ENCODE peak calls at places on chromosomes 4 and X, in five cellular contexts. R, G, P, H and X are unnamed samples.

GRCh38 chr4:39255916-39256315 is 73.6 kb downstream of the WDR19 start:
- DNase-seq in R (no peak), G (no peak), P (peak), H (no peak), X (no peak)

GRCh38 chrX:84453351-84454246 is 48.7 kb downstream of the HDX start:
- DNase-seq in R (peak), G (peak), P (no peak), H (no peak), X (peak)

GRCh38 chrX:54288277-54288676 is 69.6 kb downstream of the WNK3 start:
- DNase-seq in R (no peak), G (no peak), P (peak), H (peak), X (no peak)

GRCh38 chr4:174402470-174403176 is 118.9 kb downstream of the CEP44 start:
- DNase-seq in R (no peak), G (no peak), P (no peak), H (no peak), X (no peak)

GRCh38 chr4:4781936-4782754 is 77.3 kb upstream of the MSX1 start:
- DNase-seq in R (no peak), G (no peak), P (peak), H (peak), X (no peak)

GRCh38 chr4:40514409-40515025 is 115.1 kb downstream of the RBM47 start:
- DNase-seq in R (no peak), G (peak), P (no peak), H (no peak), X (peak)

GRCh38 chr4:1474126-1475090 is 68.2 kb upstream of the NKX1-1 start:
- DNase-seq in R (no peak), G (peak), P (no peak), H (no peak), X (no peak)

GRCh38 chr4:170599894-170600293 is 510.1 kb upstream of the AADAT start:
- DNase-seq in R (no peak), G (no peak), P (no peak), H (no peak), X (no peak)

GRCh38 chrX:118751950-118752783 is 24.8 kb downstream of the IL13RA1 start:
- DNase-seq in R (no peak), G (no peak), P (no peak), H (no peak), X (no peak)

GRCh38 chr4:122086338-122086737 is 65.8 kb upstream of the BLTP1 start:
- DNase-seq in R (no peak), G (no peak), P (no peak), H (peak), X (peak)

GRCh38 chrX:130091976-130092522 is 18.2 kb downstream of the ELF4 start:
- DNase-seq in R (peak), G (peak), P (no peak), H (no peak), X (peak)

GRCh38 chrX:149699761-149700160 is 12.1 kb upstream of the MAGEA11 start:
- DNase-seq in R (no peak), G (no peak), P (no peak), H (no peak), X (no peak)

GRCh38 chrX:27598312-27598711 is 8.2 kb downstream of the DCAF8L2 start:
- DNase-seq in R (peak), G (no peak), P (peak), H (no peak), X (no peak)

GRCh38 chr4:123250843-123251242 is 145.8 kb upstream of the SPRY1 start:
- DNase-seq in R (peak), G (no peak), P (peak), H (peak), X (peak)

GRCh38 chrX:129930941-129931410 is 25.0 kb downstream of the UTP14A start:
- DNase-seq in R (no peak), G (no peak), P (peak), H (no peak), X (peak)

GRCh38 chr4:54914781-54915180 is 210.6 kb downstream of the KDR start:
- DNase-seq in R (no peak), G (no peak), P (no peak), H (no peak), X (no peak)

GRCh38 chr4:57172065-57172464 is 61.9 kb upstream of the IGFBP7 start:
- DNase-seq in R (no peak), G (no peak), P (no peak), H (no peak), X (no peak)

GRCh38 chrX:112827292-112827903 is 13.2 kb downstream of the AMOT start:
- DNase-seq in R (no peak), G (no peak), P (no peak), H (no peak), X (no peak)

GRCh38 chr4:124018383-124019317 is 622.1 kb downstream of the SPRY1 start:
- DNase-seq in R (peak), G (peak), P (peak), H (peak), X (peak)

GRCh38 chr4:15084780-15085179 is 82.5 kb downstream of the CPEB2 start:
- DNase-seq in R (no peak), G (no peak), P (no peak), H (no peak), X (no peak)

GRCh38 chr4:42710761-42711160 is 53.9 kb upstream of the ATP8A1 start:
- DNase-seq in R (no peak), G (no peak), P (no peak), H (no peak), X (no peak)

GRCh38 chr4:84479663-84480062 is 19.4 kb downstream of the NKX6-1 start:
- DNase-seq in R (no peak), G (no peak), P (no peak), H (no peak), X (peak)

GRCh38 chr4:712916-713632 is 7.4 kb downstream of the PCGF3 start:
- DNase-seq in R (no peak), G (no peak), P (no peak), H (no peak), X (no peak)

GRCh38 chr4:136864580-136865185 is 667.6 kb downstream of the PCDH18 start:
- DNase-seq in R (no peak), G (no peak), P (peak), H (peak), X (peak)

GRCh38 chr4:19982556-19982955 is 269.1 kb upstream of the SLIT2 start:
- DNase-seq in R (no peak), G (no peak), P (peak), H (peak), X (no peak)

DNA sequence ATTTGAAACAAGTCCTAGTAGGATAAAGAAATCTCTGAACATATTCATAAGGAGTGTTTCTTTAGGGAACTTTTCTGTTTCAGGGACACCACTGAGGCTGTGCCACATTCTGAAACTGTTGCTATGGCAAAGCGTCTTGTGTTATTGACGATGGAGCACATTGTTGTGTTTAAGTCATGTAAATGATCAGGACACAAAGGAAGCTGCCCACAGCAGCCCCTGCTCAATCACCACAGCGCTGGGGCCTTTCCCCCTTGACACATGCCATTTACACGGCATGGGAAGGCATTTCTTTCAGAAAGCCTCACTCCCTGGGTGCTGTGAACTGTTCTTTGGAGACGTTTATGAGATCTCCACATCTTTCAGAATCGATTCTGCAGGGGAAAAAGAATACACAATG is 39.8 kb upstream of the MID1 start:
- DNase-seq in R (no peak), G (no peak), P (no peak), H (no peak), X (no peak)
- H3K27ac ChIP-seq in R (no peak), G (no peak), P (no peak), H (no peak), X (no peak)

GRCh38 chr4:128450326-128451120 is 162.9 kb upstream of the PGRMC2 start:
- DNase-seq in R (no peak), G (no peak), P (no peak), H (peak), X (no peak)

GRCh38 chr4:128455076-128455345 is 167.4 kb upstream of the PGRMC2 start:
- DNase-seq in R (no peak), G (no peak), P (no peak), H (no peak), X (peak)

GRCh38 chr4:128451270-128451905 is 163.8 kb upstream of the PGRMC2 start:
- DNase-seq in R (no peak), G (no peak), P (no peak), H (no peak), X (no peak)

GRCh38 chr4:128454281-128455075 is 166.9 kb upstream of the PGRMC2 start:
- DNase-seq in R (peak), G (peak), P (peak), H (peak), X (peak)

DNA sequence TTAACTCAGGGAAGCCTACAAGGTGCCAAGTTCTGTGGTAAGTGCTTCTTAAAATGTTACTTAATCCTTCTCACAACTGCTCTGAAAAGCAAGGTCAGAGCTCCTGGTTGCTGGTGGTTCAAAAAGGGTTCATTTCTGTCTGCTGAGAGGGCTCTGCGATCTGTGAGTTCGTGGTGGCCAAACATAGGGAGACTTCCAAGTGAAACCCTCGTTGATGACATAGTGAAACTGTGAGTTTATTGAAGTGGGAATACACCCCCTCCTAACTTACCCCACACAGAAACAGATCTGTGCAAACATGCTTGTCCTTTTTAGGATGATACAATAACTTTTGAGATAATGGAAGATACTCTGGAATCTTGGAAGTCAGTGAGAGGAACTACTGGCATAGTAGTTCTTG is 164.8 kb upstream of the PGRMC2 start:
- DNase-seq in R (no peak), G (no peak), P (peak), H (no peak), X (no peak)
- H3K27ac ChIP-seq in R (no peak), G (no peak), P (no peak), H (peak), X (peak)

DNA sequence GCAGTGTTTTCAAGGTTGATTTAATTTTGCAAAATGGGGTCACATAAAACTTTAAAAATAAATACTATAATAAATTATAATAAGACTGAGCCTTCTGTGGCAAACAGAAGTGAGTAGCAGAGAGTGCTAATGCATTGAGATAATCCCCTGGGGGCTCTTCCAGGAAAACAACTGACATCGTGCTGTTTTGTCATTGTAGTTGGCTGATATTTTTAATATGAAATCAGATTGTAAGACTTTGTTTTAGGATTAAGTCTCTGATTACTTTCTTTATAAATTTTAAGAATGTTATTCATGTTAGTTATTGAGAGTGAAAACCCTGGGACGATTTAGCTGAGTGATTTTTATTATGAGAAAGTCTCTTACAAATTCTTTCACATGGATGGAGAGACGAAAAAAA is 103.1 kb downstream of the AFF1 start:
- DNase-seq in R (no peak), G (no peak), P (no peak), H (no peak), X (no peak)
- H3K27ac ChIP-seq in R (peak), G (no peak), P (peak), H (no peak), X (peak)

GRCh38 chrX:46770006-46770816 is 11.3 kb upstream of the SLC9A7 start:
- DNase-seq in R (no peak), G (no peak), P (peak), H (peak), X (no peak)
- H3K27ac ChIP-seq in R (no peak), G (no peak), P (no peak), H (peak), X (no peak)

GRCh38 chr4:119136541-119136940 is 909 bp downstream of the MYOZ2 start:
- DNase-seq in R (no peak), G (no peak), P (peak), H (peak), X (no peak)

GRCh38 chr4:119142837-119143236 is 7.2 kb downstream of the MYOZ2 start:
- DNase-seq in R (no peak), G (no peak), P (no peak), H (no peak), X (no peak)

GRCh38 chr4:119138046-119138445 is 2.4 kb downstream of the MYOZ2 start:
- DNase-seq in R (no peak), G (no peak), P (peak), H (peak), X (no peak)

GRCh38 chr4:119139316-119139715 is 3.7 kb downstream of the MYOZ2 start:
- DNase-seq in R (no peak), G (no peak), P (peak), H (no peak), X (no peak)

GRCh38 chr4:119139822-119140252 is 4.2 kb downstream of the MYOZ2 start:
- DNase-seq in R (no peak), G (no peak), P (no peak), H (no peak), X (no peak)
- H3K27ac ChIP-seq in R (peak), G (no peak), P (peak), H (no peak), X (no peak)